ENCODE peak calls at places on chromosomes 12 and 14, in six cellular contexts. L is PC-9, N is NCI-H460, H is neural crest cell, R is colonic mucosa, M is Caki2. O is an unnamed sample.

GRCh38 chr12:55847603-55848329 is 5.0 kb upstream of the MMP19 start:
- DNase-seq in R (peak), M (no peak), L (peak), N (no peak), H (no peak), O (peak)

GRCh38 chr12:84874125-84874824 is 38.3 kb downstream of the SLC6A15 start:
- DNase-seq in N (peak), R (no peak), M (peak), H (no peak), L (peak), O (peak)

GRCh38 chr12:14454098-14454907 is 88.8 kb downstream of the ATF7IP start:
- DNase-seq in H (no peak), L (no peak), M (peak), N (peak), R (peak), O (peak)

GRCh38 chr14:104913413-104913812 is 11.3 kb upstream of the PLD4 start:
- DNase-seq in N (no peak), H (no peak), L (no peak), M (no peak), R (no peak), O (no peak)

GRCh38 chr12:27635349-27635972 is 60.8 kb upstream of the REP15 start:
- DNase-seq in R (no peak), N (peak), H (no peak), M (peak), L (peak), O (peak)

GRCh38 chr14:21077672-21078071 is 7.6 kb downstream of the ARHGEF40 start:
- DNase-seq in R (no peak), M (no peak), L (no peak), H (no peak), N (no peak), O (no peak)

GRCh38 chr12:116385486-116386217 is 108.2 kb upstream of the MED13L start:
- DNase-seq in R (no peak), N (no peak), H (no peak), L (no peak), M (no peak), O (no peak)

GRCh38 chr14:103685276-103686211 is 29.7 kb downstream of the XRCC3 start:
- DNase-seq in H (no peak), N (no peak), M (no peak), L (no peak), R (no peak), O (no peak)

GRCh38 chr12:132798836-132799235 is 29.8 kb downstream of the GOLGA3 start:
- DNase-seq in N (no peak), M (no peak), L (no peak), H (no peak), R (no peak), O (no peak)

GRCh38 chr12:122022393-122023338 is 982 bp downstream of the BCL7A start:
- DNase-seq in M (peak), L (no peak), N (no peak), R (peak), H (peak), O (no peak)

GRCh38 chr14:23079716-23080115 is 15.2 kb downstream of the ACIN1 start:
- DNase-seq in H (no peak), N (no peak), L (no peak), R (no peak), M (no peak), O (no peak)

GRCh38 chr12:806116-806805 is 53.9 kb downstream of the WNK1 start:
- DNase-seq in H (no peak), N (no peak), M (no peak), L (no peak), R (no peak), O (peak)